ENCODE peak calls at places on chromosomes 5 and 9, in eight cellular contexts. One of them, this sample, is unnamed.

GRCh38 chr5:135203593-135204036 is 169.6 kb upstream of the PITX1 start:
- DNase-seq in stomach: no peak
- DNase-seq in GM12865: peak; percentile 14
- DNase-seq in AG10803: no peak
- DNase-seq in mammary epithelial cell: no peak
- DNase-seq in astrocyte of the spinal cord: peak; percentile 38
- DNase-seq in dorsolateral prefrontal cortex: no peak
- DNase-seq in suprapubic skin: no peak
- DNase-seq in this sample: no peak

GRCh38 chr5:172496671-172497371 is 42.5 kb upstream of the SH3PXD2B start:
- DNase-seq in stomach: no peak
- DNase-seq in suprapubic skin: peak; percentile 70
- DNase-seq in GM12865: no peak
- DNase-seq in mammary epithelial cell: no peak
- DNase-seq in dorsolateral prefrontal cortex: peak; percentile 79
- DNase-seq in AG10803: peak; percentile 55
- DNase-seq in astrocyte of the spinal cord: peak; percentile 6
- DNase-seq in this sample: peak; percentile 81

GRCh38 chr9:32264171-32264862 is 120.1 kb upstream of the ACO1 start:
- DNase-seq in GM12865: no peak
- DNase-seq in astrocyte of the spinal cord: peak; percentile 22
- DNase-seq in suprapubic skin: no peak
- DNase-seq in AG10803: no peak
- DNase-seq in mammary epithelial cell: peak; percentile 29
- DNase-seq in stomach: no peak
- DNase-seq in dorsolateral prefrontal cortex: no peak
- DNase-seq in this sample: no peak

GRCh38 chr5:127994087-127994660 is 89.4 kb upstream of the SLC12A2 start:
- DNase-seq in astrocyte of the spinal cord: no peak
- DNase-seq in GM12865: no peak
- DNase-seq in suprapubic skin: no peak
- DNase-seq in mammary epithelial cell: no peak
- DNase-seq in AG10803: no peak
- DNase-seq in dorsolateral prefrontal cortex: no peak
- DNase-seq in stomach: no peak
- DNase-seq in this sample: no peak

GRCh38 chr5:154728884-154729283 is 26.3 kb upstream of the LARP1 start:
- DNase-seq in suprapubic skin: peak; percentile 18
- DNase-seq in GM12865: no peak
- DNase-seq in dorsolateral prefrontal cortex: no peak
- DNase-seq in mammary epithelial cell: no peak
- DNase-seq in AG10803: no peak
- DNase-seq in astrocyte of the spinal cord: no peak
- DNase-seq in stomach: no peak
- DNase-seq in this sample: no peak

GRCh38 chr9:120381839-120382238 is 198.1 kb downstream of the CDK5RAP2 start:
- DNase-seq in stomach: no peak
- DNase-seq in GM12865: no peak
- DNase-seq in dorsolateral prefrontal cortex: no peak
- DNase-seq in mammary epithelial cell: no peak
- DNase-seq in suprapubic skin: no peak
- DNase-seq in AG10803: no peak
- DNase-seq in astrocyte of the spinal cord: no peak
- DNase-seq in this sample: no peak

GRCh38 chr5:104130320-104130719 is 567.7 kb upstream of the NUDT12 start:
- DNase-seq in astrocyte of the spinal cord: no peak
- DNase-seq in stomach: no peak
- DNase-seq in suprapubic skin: no peak
- DNase-seq in dorsolateral prefrontal cortex: no peak
- DNase-seq in GM12865: no peak
- DNase-seq in mammary epithelial cell: no peak
- DNase-seq in AG10803: no peak
- DNase-seq in this sample: no peak

GRCh38 chr5:149837680-149838269 is 106.8 kb downstream of the PDE6A start:
- DNase-seq in dorsolateral prefrontal cortex: peak; percentile 81
- DNase-seq in astrocyte of the spinal cord: peak; percentile 74
- DNase-seq in GM12865: peak; percentile 18
- DNase-seq in stomach: peak; percentile 49
- DNase-seq in suprapubic skin: no peak
- DNase-seq in mammary epithelial cell: peak; percentile 56
- DNase-seq in AG10803: peak; percentile 58
- DNase-seq in this sample: peak; percentile 89

GRCh38 chr5:41416336-41416735 is 94.1 kb downstream of the PLCXD3 start:
- DNase-seq in GM12865: no peak
- DNase-seq in AG10803: no peak
- DNase-seq in stomach: no peak
- DNase-seq in suprapubic skin: no peak
- DNase-seq in mammary epithelial cell: peak; percentile 12
- DNase-seq in astrocyte of the spinal cord: no peak
- DNase-seq in dorsolateral prefrontal cortex: peak; percentile 60
- DNase-seq in this sample: no peak

GRCh38 chr9:90044710-90045151 is 439.9 kb downstream of the GADD45G start:
- DNase-seq in astrocyte of the spinal cord: peak; percentile 25
- DNase-seq in suprapubic skin: peak; percentile 20
- DNase-seq in GM12865: no peak
- DNase-seq in mammary epithelial cell: peak; percentile 21
- DNase-seq in stomach: no peak
- DNase-seq in AG10803: peak; percentile 11
- DNase-seq in dorsolateral prefrontal cortex: no peak
- DNase-seq in this sample: no peak

GRCh38 chr9:123544007-123544827 is 188.2 kb downstream of the CRB2 start:
- DNase-seq in stomach: no peak
- DNase-seq in astrocyte of the spinal cord: peak; percentile 45
- DNase-seq in GM12865: peak; percentile 40
- DNase-seq in AG10803: peak; percentile 46
- DNase-seq in dorsolateral prefrontal cortex: peak; percentile 20
- DNase-seq in suprapubic skin: no peak
- DNase-seq in mammary epithelial cell: no peak
- DNase-seq in this sample: no peak

GRCh38 chr5:134606726-134607125 is 25.9 kb downstream of the SAR1B start:
- DNase-seq in stomach: no peak
- DNase-seq in mammary epithelial cell: no peak
- DNase-seq in AG10803: peak; percentile 23
- DNase-seq in astrocyte of the spinal cord: no peak
- DNase-seq in dorsolateral prefrontal cortex: no peak
- DNase-seq in suprapubic skin: no peak
- DNase-seq in GM12865: no peak
- DNase-seq in this sample: no peak

GRCh38 chr5:54860321-54860720 is 125.1 kb downstream of the ESM1 start:
- DNase-seq in astrocyte of the spinal cord: no peak
- DNase-seq in mammary epithelial cell: peak; percentile 9
- DNase-seq in dorsolateral prefrontal cortex: no peak
- DNase-seq in AG10803: peak; percentile 57
- DNase-seq in stomach: no peak
- DNase-seq in GM12865: no peak
- DNase-seq in suprapubic skin: no peak
- DNase-seq in this sample: no peak

GRCh38 chr5:176716320-176716719 is 69.0 kb downstream of the TSPAN17 start:
- DNase-seq in stomach: no peak
- DNase-seq in astrocyte of the spinal cord: peak; percentile 45
- DNase-seq in GM12865: no peak
- DNase-seq in AG10803: peak; percentile 73
- DNase-seq in suprapubic skin: no peak
- DNase-seq in mammary epithelial cell: peak; percentile 84
- DNase-seq in dorsolateral prefrontal cortex: peak; percentile 55
- DNase-seq in this sample: no peak

GRCh38 chr9:110578896-110579752 is at the start of gene SVEP1:
- DNase-seq in suprapubic skin: no peak
- DNase-seq in mammary epithelial cell: peak; percentile 72
- DNase-seq in astrocyte of the spinal cord: peak; percentile 48
- DNase-seq in AG10803: peak; percentile 69
- DNase-seq in dorsolateral prefrontal cortex: peak; percentile 69
- DNase-seq in stomach: no peak
- DNase-seq in GM12865: no peak
- DNase-seq in this sample: no peak

GRCh38 chr5:35926389-35927051 is 11.9 kb downstream of the CAPSL start:
- DNase-seq in dorsolateral prefrontal cortex: peak; percentile 28
- DNase-seq in suprapubic skin: no peak
- DNase-seq in AG10803: peak; percentile 38
- DNase-seq in stomach: peak; percentile 28
- DNase-seq in GM12865: peak; percentile 68
- DNase-seq in mammary epithelial cell: peak; percentile 37
- DNase-seq in astrocyte of the spinal cord: peak; percentile 55
- DNase-seq in this sample: no peak

GRCh38 chr9:7879551-7880245 is 80.1 kb upstream of the DMAC1 start:
- DNase-seq in mammary epithelial cell: peak; percentile 16
- DNase-seq in astrocyte of the spinal cord: peak; percentile 2
- DNase-seq in AG10803: no peak
- DNase-seq in GM12865: peak; percentile 1
- DNase-seq in stomach: no peak
- DNase-seq in dorsolateral prefrontal cortex: no peak
- DNase-seq in suprapubic skin: no peak
- DNase-seq in this sample: no peak

GRCh38 chr9:113682297-113682771 is 193.8 kb upstream of the ZNF618 start:
- DNase-seq in astrocyte of the spinal cord: peak; percentile 83
- DNase-seq in dorsolateral prefrontal cortex: peak; percentile 45
- DNase-seq in stomach: peak; percentile 86
- DNase-seq in GM12865: peak; percentile 61
- DNase-seq in mammary epithelial cell: peak; percentile 85
- DNase-seq in AG10803: peak; percentile 76
- DNase-seq in suprapubic skin: no peak
- DNase-seq in this sample: peak; percentile 92

GRCh38 chr5:168925160-168925559 is 346.0 kb upstream of the PANK3 start:
- DNase-seq in stomach: no peak
- DNase-seq in GM12865: no peak
- DNase-seq in mammary epithelial cell: no peak
- DNase-seq in dorsolateral prefrontal cortex: no peak
- DNase-seq in AG10803: no peak
- DNase-seq in suprapubic skin: no peak
- DNase-seq in astrocyte of the spinal cord: no peak
- DNase-seq in this sample: no peak

DNA sequence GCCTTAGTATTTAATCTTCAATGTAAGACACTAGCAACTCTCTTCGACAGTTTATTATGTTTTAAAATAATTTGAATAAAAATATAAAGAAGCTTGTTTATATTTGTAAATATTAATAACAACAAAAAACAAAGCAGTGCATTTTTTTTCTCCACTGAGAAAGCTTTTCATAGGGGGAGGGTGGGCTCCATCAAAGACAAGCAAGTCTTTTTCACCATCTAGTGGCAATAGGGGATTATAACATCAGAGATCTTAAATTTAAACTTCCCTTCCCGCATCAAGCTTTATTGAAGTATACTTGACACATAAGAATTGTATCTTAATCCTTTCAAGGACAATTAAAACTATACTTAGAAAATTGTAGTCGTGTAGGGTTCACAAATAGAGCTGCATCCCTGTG is 9.3 kb upstream of the OR13F1 start:
- DNase-seq in dorsolateral prefrontal cortex: no peak
- DNase-seq in AG10803: no peak
- DNase-seq in GM12865: no peak
- DNase-seq in suprapubic skin: no peak
- DNase-seq in astrocyte of the spinal cord: no peak
- DNase-seq in stomach: no peak
- DNase-seq in mammary epithelial cell: no peak
- DNase-seq in this sample: no peak
- TF ChIP-seq CTCF in dorsolateral prefrontal cortex: peak; percentile 16
- TF ChIP-seq CTCF in AG10803: peak; percentile 22
- TF ChIP-seq CTCF in GM12865: no peak
- TF ChIP-seq CTCF in suprapubic skin: no peak
- TF ChIP-seq CTCF in astrocyte of the spinal cord: no peak
- TF ChIP-seq CTCF in stomach: no peak
- TF ChIP-seq CTCF in mammary epithelial cell: peak; percentile 23
- TF ChIP-seq CTCF in this sample: peak; percentile 33

GRCh38 chr5:60820593-60821487 is 23.2 kb downstream of the ELOVL7 start:
- DNase-seq in dorsolateral prefrontal cortex: no peak
- DNase-seq in mammary epithelial cell: no peak
- DNase-seq in GM12865: no peak
- DNase-seq in astrocyte of the spinal cord: no peak
- DNase-seq in suprapubic skin: no peak
- DNase-seq in AG10803: no peak
- DNase-seq in stomach: no peak
- DNase-seq in this sample: no peak
- TF ChIP-seq CTCF in dorsolateral prefrontal cortex: no peak
- TF ChIP-seq CTCF in mammary epithelial cell: no peak
- TF ChIP-seq CTCF in GM12865: no peak
- TF ChIP-seq CTCF in astrocyte of the spinal cord: no peak
- TF ChIP-seq CTCF in suprapubic skin: no peak
- TF ChIP-seq CTCF in AG10803: no peak
- TF ChIP-seq CTCF in stomach: no peak
- TF ChIP-seq CTCF in this sample: no peak

GRCh38 chr9:21251162-21251561 is 11.4 kb upstream of the IFNA14 start:
- DNase-seq in dorsolateral prefrontal cortex: no peak
- DNase-seq in AG10803: no peak
- DNase-seq in stomach: no peak
- DNase-seq in mammary epithelial cell: no peak
- DNase-seq in GM12865: no peak
- DNase-seq in suprapubic skin: no peak
- DNase-seq in astrocyte of the spinal cord: no peak
- DNase-seq in this sample: no peak

GRCh38 chr9:21252727-21253547 is 13.1 kb upstream of the IFNA14 start:
- DNase-seq in suprapubic skin: no peak
- DNase-seq in dorsolateral prefrontal cortex: no peak
- DNase-seq in AG10803: peak; percentile 25
- DNase-seq in GM12865: peak; percentile 40
- DNase-seq in mammary epithelial cell: peak; percentile 41
- DNase-seq in astrocyte of the spinal cord: peak; percentile 29
- DNase-seq in stomach: no peak
- DNase-seq in this sample: no peak

GRCh38 chr9:21255538-21256212 is 15.9 kb upstream of the IFNA14 start:
- DNase-seq in dorsolateral prefrontal cortex: no peak
- DNase-seq in GM12865: no peak
- DNase-seq in stomach: no peak
- DNase-seq in mammary epithelial cell: no peak
- DNase-seq in astrocyte of the spinal cord: no peak
- DNase-seq in AG10803: no peak
- DNase-seq in suprapubic skin: no peak
- DNase-seq in this sample: no peak

GRCh38 chr9:21251638-21252037 is 11.8 kb upstream of the IFNA14 start:
- DNase-seq in dorsolateral prefrontal cortex: no peak
- DNase-seq in mammary epithelial cell: no peak
- DNase-seq in stomach: no peak
- DNase-seq in astrocyte of the spinal cord: no peak
- DNase-seq in GM12865: no peak
- DNase-seq in AG10803: no peak
- DNase-seq in suprapubic skin: no peak
- DNase-seq in this sample: no peak
- TF ChIP-seq CTCF in dorsolateral prefrontal cortex: no peak
- TF ChIP-seq CTCF in mammary epithelial cell: no peak
- TF ChIP-seq CTCF in stomach: no peak
- TF ChIP-seq CTCF in astrocyte of the spinal cord: no peak
- TF ChIP-seq CTCF in GM12865: no peak
- TF ChIP-seq CTCF in AG10803: no peak
- TF ChIP-seq CTCF in suprapubic skin: no peak
- TF ChIP-seq CTCF in this sample: no peak

GRCh38 chr5:140801494-140801841 is 611 bp downstream of the PCDHA3 start:
- DNase-seq in dorsolateral prefrontal cortex: no peak
- DNase-seq in GM12865: no peak
- DNase-seq in astrocyte of the spinal cord: no peak
- DNase-seq in stomach: no peak
- DNase-seq in suprapubic skin: no peak
- DNase-seq in AG10803: no peak
- DNase-seq in mammary epithelial cell: no peak
- DNase-seq in this sample: no peak
- TF ChIP-seq CTCF in dorsolateral prefrontal cortex: no peak
- TF ChIP-seq CTCF in GM12865: no peak
- TF ChIP-seq CTCF in astrocyte of the spinal cord: peak; percentile 35
- TF ChIP-seq CTCF in stomach: no peak
- TF ChIP-seq CTCF in suprapubic skin: no peak
- TF ChIP-seq CTCF in AG10803: peak; percentile 42
- TF ChIP-seq CTCF in mammary epithelial cell: peak; percentile 15
- TF ChIP-seq CTCF in this sample: no peak

This sample was measured in osteocyte.